ENCODE peak calls at places on chromosome 17, in eight cellular contexts. H is astrocyte of the cerebellum, L is cardiac fibroblast, K is body of pancreas, M is heart right ventricle, U is heart left ventricle, B is OCI-LY7, G is mucosa of descending colon. O is an unnamed sample.

GRCh38 chr17:64575431-64575830 is 68.7 kb downstream of the CEP95 start:
- DNase-seq in H (no peak), L (no peak), K (no peak), M (no peak), U (no peak), B (no peak), G (no peak), O (no peak)

GRCh38 chr17:41578971-41579370 is 7.1 kb upstream of the KRT9 start:
- DNase-seq in H (no peak), L (no peak), K (no peak), M (no peak), U (no peak), B (no peak), G (no peak), O (no peak)

GRCh38 chr17:45433136-45433535 is 466 bp upstream of the ARHGAP27 start:
- DNase-seq in H (no peak), L (no peak), K (no peak), M (no peak), U (no peak), B (no peak), G (peak; percentile 57), O (no peak)

GRCh38 chr17:58997756-58998553 is 108.7 kb downstream of the TRIM37 start:
- DNase-seq in H (no peak), L (peak; percentile 23), K (no peak), M (no peak), U (no peak), B (no peak), G (no peak), O (no peak)

GRCh38 chr17:67194134-67194533 is 50.9 kb downstream of the HELZ start:
- DNase-seq in H (no peak), L (peak; percentile 14), K (no peak), M (no peak), U (no peak), B (no peak), G (no peak), O (no peak)

GRCh38 chr17:32920293-32920692 is 7.7 kb upstream of the TMEM98 start:
- DNase-seq in H (no peak), L (no peak), K (no peak), M (no peak), U (no peak), B (no peak), G (no peak), O (no peak)

GRCh38 chr17:15261063-15261817 is 3.9 kb downstream of the PMP22 start:
- DNase-seq in H (no peak), L (peak; percentile 65), K (peak; percentile 55), M (peak; percentile 66), U (peak; percentile 80), B (no peak), G (peak; percentile 66), O (peak; percentile 89)

GRCh38 chr17:1830288-1830687 is 483 bp downstream of the RPA1 start:
- DNase-seq in H (no peak), L (peak; percentile 13), K (no peak), M (no peak), U (no peak), B (peak; percentile 54), G (no peak), O (no peak)

GRCh38 chr17:21025446-21025845 is 17.4 kb downstream of the USP22 start:
- DNase-seq in H (no peak), L (peak; percentile 78), K (no peak), M (no peak), U (no peak), B (no peak), G (no peak), O (no peak)

GRCh38 chr17:73069846-73070245 is 22.6 kb downstream of the SLC39A11 start:
- DNase-seq in H (no peak), L (no peak), K (no peak), M (no peak), U (no peak), B (no peak), G (no peak), O (no peak)

GRCh38 chr17:44636562-44636961 is 19.7 kb upstream of the MEIOC start:
- DNase-seq in H (peak; percentile 28), L (peak; percentile 70), K (no peak), M (no peak), U (no peak), B (peak; percentile 45), G (no peak), O (no peak)

GRCh38 chr17:63984651-63985386 is 12.1 kb upstream of the SCN4A start:
- DNase-seq in H (peak; percentile 74), L (peak; percentile 94), K (peak; percentile 47), M (peak; percentile 52), U (peak; percentile 32), B (no peak), G (peak; percentile 60), O (peak; percentile 70)

GRCh38 chr17:12545877-12546513 is 119.7 kb upstream of the MYOCD start:
- DNase-seq in H (peak; percentile 28), L (peak; percentile 72), K (peak; percentile 49), M (no peak), U (no peak), B (peak; percentile 50), G (no peak), O (no peak)

GRCh38 chr17:66661411-66661843 is 173.5 kb upstream of the CACNG5 start:
- DNase-seq in H (no peak), L (peak; percentile 81), K (no peak), M (no peak), U (no peak), B (no peak), G (no peak), O (no peak)

GRCh38 chr17:8109669-8110455 is 8.5 kb downstream of the ALOXE3 start:
- DNase-seq in H (no peak), L (peak; percentile 41), K (peak; percentile 78), M (peak; percentile 59), U (peak; percentile 83), B (peak; percentile 85), G (peak; percentile 85), O (peak; percentile 91)

GRCh38 chr17:82418001-82418986 is at the start of the genes HEXD and OGFOD3:
- DNase-seq in H (peak; percentile 40), L (peak; percentile 71), K (peak; percentile 86), M (peak; percentile 85), U (peak; percentile 91), B (peak; percentile 96), G (peak; percentile 93), O (peak; percentile 95)

GRCh38 chr17:28249706-28250105 is 69.3 kb upstream of the TMEM97 start:
- DNase-seq in H (no peak), L (no peak), K (no peak), M (no peak), U (no peak), B (no peak), G (no peak), O (no peak)

GRCh38 chr17:82937411-82938371 is 97.9 kb upstream of the ZNF750 start:
- DNase-seq in H (no peak), L (no peak), K (peak; percentile 8), M (peak; percentile 7), U (peak; percentile 49), B (no peak), G (peak; percentile 10), O (no peak)

GRCh38 chr17:82120148-82120547 is 22.1 kb upstream of the FASN start:
- DNase-seq in H (no peak), L (peak; percentile 32), K (no peak), M (no peak), U (no peak), B (no peak), G (no peak), O (no peak)

GRCh38 chr17:39688945-39689344 is 1.1 kb upstream of the PGAP3 start:
- DNase-seq in H (no peak), L (no peak), K (no peak), M (no peak), U (peak; percentile 7), B (no peak), G (no peak), O (no peak)

GRCh38 chr17:39687546-39688474 is at the start of gene PGAP3:
- DNase-seq in H (peak; percentile 73), L (peak; percentile 93), K (peak; percentile 87), M (peak; percentile 89), U (peak; percentile 91), B (peak; percentile 96), G (peak; percentile 89), O (peak; percentile 95)

GRCh38 chr17:39688475-39688835 is 598 bp upstream of the PGAP3 start:
- DNase-seq in H (no peak), L (peak; percentile 20), K (no peak), M (no peak), U (peak; percentile 26), B (no peak), G (peak; percentile 32), O (no peak)

GRCh38 chr17:39684369-39685043 is 3.4 kb downstream of the PGAP3 start:
- DNase-seq in H (no peak), L (no peak), K (no peak), M (no peak), U (peak; percentile 16), B (no peak), G (peak; percentile 16), O (no peak)

DNA sequence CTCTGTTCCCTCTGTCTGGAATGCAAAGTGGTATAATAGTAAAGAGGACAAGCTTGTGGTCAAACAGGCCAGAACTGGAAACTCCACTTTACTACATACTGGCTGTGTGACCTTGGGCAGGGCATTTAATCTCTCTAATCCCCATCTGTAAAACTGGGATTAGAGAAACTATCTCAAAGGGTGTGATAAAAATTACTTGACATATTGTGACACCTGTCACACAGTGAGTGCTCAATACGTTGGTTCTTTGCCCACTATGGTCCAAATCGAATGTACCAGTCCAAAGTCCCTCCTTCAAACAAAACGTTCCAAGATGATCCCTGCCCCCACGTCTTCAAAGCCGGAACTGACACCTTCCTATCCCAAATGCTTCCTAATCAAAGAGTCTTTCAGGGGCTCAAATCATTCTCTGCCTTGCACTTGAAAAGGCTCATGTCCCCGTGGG is 734 bp downstream of the PGAP3 start:
- DNase-seq in H (no peak), L (no peak), K (no peak), M (no peak), U (peak; percentile 19), B (no peak), G (no peak), O (no peak)
- H3K4me3 ChIP-seq in H (peak overlapping the region; percentile 71), L (peak overlapping the region; percentile 61), K (peak overlapping the region; percentile 58), M (peak overlapping the region; percentile 68), U (peak overlapping the region; percentile 87), B (peak overlapping the region; percentile 89), G (no peak overlapping the region), O (no peak overlapping the region)

GRCh38 chr17:78576389-78577112 is 645 bp downstream of the DNAH17 start:
- DNase-seq in H (no peak), L (no peak), K (no peak), M (peak; percentile 49), U (peak; percentile 66), B (no peak), G (no peak), O (no peak)
- TF ChIP-seq CTCF in H (no peak), L (no peak), K (no peak), M (no peak), U (no peak), B (no peak), G (no peak), O (no peak)

DNA sequence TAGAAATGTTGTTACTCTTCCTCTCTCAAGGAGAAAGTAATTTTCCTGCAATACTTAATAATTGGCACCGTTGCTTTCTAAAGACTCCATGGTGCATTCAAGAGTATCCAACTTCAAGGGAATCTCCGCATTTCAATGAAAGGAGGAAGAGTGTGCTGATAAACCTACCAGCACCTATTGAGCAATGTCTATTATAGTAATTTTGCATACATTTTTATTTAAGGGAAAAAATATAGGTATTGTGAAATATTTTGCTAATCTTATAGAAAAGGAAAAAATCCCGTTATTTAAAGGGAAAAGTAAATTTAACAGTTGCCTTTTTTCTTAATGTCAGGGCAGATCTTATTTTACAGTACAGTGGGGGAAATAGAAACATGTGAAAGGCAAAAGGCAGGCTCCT is 1.1 kb upstream of the TMEM106A start:
- DNase-seq in H (no peak), L (no peak), K (no peak), M (no peak), U (no peak), B (no peak), G (no peak), O (no peak)
- H3K4me3 ChIP-seq in H (no peak overlapping the region), L (no peak overlapping the region), K (no peak overlapping the region), M (no peak overlapping the region), U (no peak overlapping the region), B (peak overlapping the region; percentile 70), G (no peak overlapping the region), O (no peak overlapping the region)

GRCh38 chr17:57440522-57441269 is 184.4 kb downstream of the MSI2 start:
- DNase-seq in H (peak; percentile 79), L (peak; percentile 91), K (peak; percentile 63), M (peak; percentile 72), U (peak; percentile 78), B (peak; percentile 66), G (peak; percentile 48), O (peak; percentile 55)
- TF ChIP-seq CTCF in H (peak; percentile 72), L (peak; percentile 78), K (no peak), M (no peak), U (peak; percentile 16), B (peak; percentile 78), G (no peak), O (no peak)